ENCODE peak calls at places on chromosomes 5 and 9, in nine cellular contexts. H is SK-N-SH, Q is HCT116, F is A549, Z is H1, W is K562, X is endothelial cell of umbilical vein, V is HepG2, J is GM12878. L is an unnamed sample.

GRCh38 chr5:131672791-131673190 is 37.8 kb upstream of the RAPGEF6 start:
- DNase-seq in H (no peak), Q (no peak), F (no peak), Z (no peak), W (no peak), X (no peak), V (no peak), J (no peak), L (no peak)

GRCh38 chr9:9612270-9612669 is 1000.5 kb downstream of the PTPRD start:
- DNase-seq in H (peak; percentile 24), Q (no peak), F (no peak), Z (no peak), W (no peak), X (peak; percentile 30), V (no peak), J (peak; percentile 3), L (no peak)

GRCh38 chr9:114662081-114662989 is 4.7 kb upstream of the TEX53 start:
- DNase-seq in H (peak; percentile 77), Q (no peak), F (peak; percentile 92), Z (peak; percentile 89), W (peak; percentile 66), X (peak; percentile 50), V (peak; percentile 22), J (no peak), L (peak; percentile 57)

GRCh38 chr5:150464554-150465012 is 15.0 kb upstream of the RPS14 start:
- DNase-seq in H (no peak), Q (no peak), F (no peak), Z (peak; percentile 59), W (no peak), X (peak; percentile 28), V (no peak), J (no peak), L (no peak)

GRCh38 chr5:72470817-72471216 is 36.4 kb downstream of the ZNF366 start:
- DNase-seq in H (no peak), Q (no peak), F (no peak), Z (no peak), W (no peak), X (no peak), V (no peak), J (no peak), L (no peak)

GRCh38 chr5:79151933-79152671 is 40.5 kb downstream of the BHMT start:
- DNase-seq in H (no peak), Q (no peak), F (no peak), Z (no peak), W (no peak), X (no peak), V (no peak), J (no peak), L (no peak)

GRCh38 chr5:142783601-142784291 is 13.6 kb downstream of the ARHGAP26 start:
- DNase-seq in H (peak; percentile 76), Q (no peak), F (no peak), Z (no peak), W (no peak), X (no peak), V (no peak), J (peak; percentile 52), L (peak; percentile 48)

GRCh38 chr5:151665584-151665982 is 21.1 kb downstream of the SPARC start:
- DNase-seq in H (no peak), Q (no peak), F (no peak), Z (no peak), W (no peak), X (no peak), V (no peak), J (no peak), L (no peak)

GRCh38 chr5:149381986-149382338 is 2.9 kb upstream of the IL17B start:
- DNase-seq in H (peak; percentile 93), Q (peak; percentile 33), F (peak; percentile 86), Z (peak; percentile 96), W (peak; percentile 81), X (peak; percentile 60), V (peak; percentile 52), J (no peak), L (peak; percentile 82)

GRCh38 chr9:124674651-124675050 is 96.5 kb downstream of the NR6A1 start:
- DNase-seq in H (no peak), Q (no peak), F (no peak), Z (no peak), W (no peak), X (no peak), V (no peak), J (no peak), L (no peak)

GRCh38 chr9:134556531-134557068 is 85.0 kb upstream of the COL5A1 start:
- DNase-seq in H (no peak), Q (no peak), F (no peak), Z (no peak), W (no peak), X (no peak), V (no peak), J (no peak), L (no peak)

GRCh38 chr9:101028346-101029299 is at the start of gene PLPPR1:
- DNase-seq in H (peak; percentile 78), Q (no peak), F (peak; percentile 44), Z (peak; percentile 85), W (no peak), X (peak; percentile 78), V (peak; percentile 89), J (no peak), L (no peak)

GRCh38 chr5:132070460-132071337 is 2.9 kb upstream of the CSF2 start:
- DNase-seq in H (no peak), Q (no peak), F (no peak), Z (no peak), W (peak; percentile 67), X (peak; percentile 36), V (no peak), J (no peak), L (peak; percentile 15)

GRCh38 chr5:134463991-134464760 is 52.5 kb upstream of the CDKN2AIPNL start:
- DNase-seq in H (no peak), Q (no peak), F (no peak), Z (no peak), W (no peak), X (no peak), V (no peak), J (no peak), L (peak; percentile 22)

DNA sequence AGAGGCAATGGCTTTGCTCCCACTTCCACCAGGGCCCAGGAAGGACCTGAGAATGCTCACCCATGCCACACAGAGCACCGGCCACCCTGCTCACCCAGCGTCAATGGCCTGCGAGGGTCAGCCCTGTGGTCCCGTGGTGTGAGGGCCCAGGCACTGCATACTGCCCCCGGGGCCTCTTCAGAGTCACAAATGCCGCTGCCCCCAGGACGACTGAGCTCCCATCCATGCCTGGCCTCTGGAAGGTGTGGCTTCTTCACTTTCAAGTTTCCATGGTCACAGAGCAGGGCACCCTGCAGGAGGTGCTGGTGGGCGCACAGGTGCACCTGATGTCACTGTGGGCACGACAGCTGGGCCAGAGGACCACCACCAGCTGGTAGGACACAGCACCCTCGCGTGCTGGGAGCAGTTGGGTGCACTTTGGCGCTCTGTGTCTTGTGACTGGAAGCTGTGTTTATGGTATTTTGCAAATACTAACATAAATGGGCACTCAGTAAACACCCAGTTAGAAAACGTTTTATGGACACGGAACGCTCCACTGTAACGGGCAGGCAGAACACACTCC is 12.5 kb upstream of the ZDHHC11 start:
- DNase-seq in H (no peak), Q (no peak), F (no peak), Z (no peak), W (no peak), X (no peak), V (no peak), J (no peak), L (no peak)
- TF ChIP-seq MAX in H (no peak), Q (no peak), F (no peak), Z (no peak), W (no peak), X (no peak), V (no peak), J (no peak), L (no peak)

DNA sequence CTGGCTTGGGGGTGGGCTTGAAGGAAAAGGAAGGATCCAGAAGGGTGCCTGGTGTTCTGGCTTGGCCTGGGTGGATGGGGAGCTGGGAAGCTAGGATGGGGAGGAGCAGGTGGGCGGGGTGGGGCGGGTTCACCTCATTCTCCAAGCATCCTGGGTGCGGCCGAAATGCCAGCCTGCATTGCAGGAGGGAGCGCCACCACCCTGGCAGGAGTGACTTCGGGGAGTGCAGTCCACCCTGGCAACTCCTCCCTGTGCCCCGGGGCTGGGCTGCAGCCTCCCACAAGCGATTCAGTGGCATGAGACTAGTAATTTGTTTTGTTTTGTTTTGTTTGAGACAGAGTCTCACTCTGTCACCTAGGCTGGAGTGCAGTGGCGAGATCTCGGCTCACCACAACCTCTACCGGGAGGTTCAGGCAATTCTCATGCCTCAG is 5.5 kb downstream of the TTC16 start:
- DNase-seq in H (no peak), Q (peak; percentile 56), F (peak; percentile 77), Z (no peak), W (no peak), X (no peak), V (no peak), J (no peak), L (no peak)
- TF ChIP-seq CTCF in H (no peak), Q (no peak), F (no peak), Z (no peak), W (no peak), X (no peak), V (no peak), J (no peak), L (no peak)

DNA sequence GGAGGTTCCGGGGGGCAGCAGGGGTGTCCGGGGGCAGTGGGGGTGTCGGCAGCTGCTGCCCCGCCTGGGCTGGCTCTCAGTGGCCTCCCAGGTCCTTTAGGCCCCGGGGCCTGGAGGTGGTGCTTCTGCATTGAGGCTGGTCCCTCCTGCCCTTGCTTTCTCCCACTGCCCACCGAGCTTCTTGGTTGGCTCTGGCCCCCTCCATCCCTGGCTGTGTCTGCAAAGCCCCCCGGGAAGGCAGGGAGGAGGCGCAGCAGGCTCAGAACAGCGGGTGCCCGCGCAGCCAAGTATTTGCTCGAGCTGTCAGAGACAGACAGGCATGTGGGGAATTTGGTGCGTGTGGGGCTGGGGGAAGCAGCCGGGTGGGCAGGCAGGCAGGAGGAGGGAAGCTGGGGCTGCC is 11.5 kb downstream of the CXXC5 start:
- DNase-seq in H (no peak), Q (no peak), F (no peak), Z (no peak), W (no peak), X (peak; percentile 32), V (no peak), J (no peak), L (no peak)
- H3K4me3 ChIP-seq in H (peak overlapping the region; percentile 37), Q (peak overlapping the region; percentile 42), F (peak overlapping the region; percentile 31), Z (no peak overlapping the region), W (no peak overlapping the region), X (no peak overlapping the region), V (no peak overlapping the region), J (peak overlapping the region; percentile 64), L (no peak overlapping the region)

GRCh38 chr5:68154119-68154857 is 61.3 kb upstream of the PIK3R1 start:
- DNase-seq in H (no peak), Q (no peak), F (no peak), Z (no peak), W (no peak), X (no peak), V (no peak), J (no peak), L (no peak)

GRCh38 chr5:68151812-68152211 is 63.7 kb upstream of the PIK3R1 start:
- DNase-seq in H (no peak), Q (no peak), F (no peak), Z (no peak), W (no peak), X (no peak), V (no peak), J (no peak), L (no peak)

GRCh38 chr5:68148096-68148495 is 67.5 kb upstream of the PIK3R1 start:
- DNase-seq in H (no peak), Q (no peak), F (no peak), Z (no peak), W (no peak), X (no peak), V (no peak), J (no peak), L (no peak)

GRCh38 chr5:68147659-68148058 is 67.9 kb upstream of the PIK3R1 start:
- DNase-seq in H (no peak), Q (no peak), F (no peak), Z (no peak), W (no peak), X (no peak), V (no peak), J (no peak), L (no peak)

GRCh38 chr5:68149189-68149588 is 66.4 kb upstream of the PIK3R1 start:
- DNase-seq in H (no peak), Q (no peak), F (no peak), Z (no peak), W (no peak), X (no peak), V (no peak), J (no peak), L (no peak)
- TF ChIP-seq MAX in H (no peak), Q (no peak), F (no peak), Z (no peak), W (no peak), X (no peak), V (no peak), J (no peak), L (no peak)